ENCODE peak calls at places on chromosomes 13 and 19, in seven cellular contexts. M is thoracic aorta, K is stomach, G is lower lobe of right lung, P is neural progenitor cell, X is heart right ventricle, E is prostate gland. F is an unnamed sample. For H3K4me1, the result is how much of the 10 kb centered on the place peaks cover.

GRCh38 chr19:18708452-18709231 is 25.2 kb downstream of the CRTC1 start:
- DNase-seq in M (no peak), K (peak), G (no peak), P (no peak), X (no peak), E (no peak), F (no peak)

GRCh38 chr13:111393221-111393790 is 72.9 kb downstream of the TEX29 start:
- DNase-seq in M (no peak), K (peak), G (no peak), P (no peak), X (no peak), E (no peak), F (no peak)

GRCh38 chr13:84870190-84870589 is 929.0 kb downstream of the SLITRK6 start:
- DNase-seq in M (no peak), K (no peak), G (no peak), P (no peak), X (no peak), E (no peak), F (no peak)

GRCh38 chr19:40519352-40520322 is 52.8 kb downstream of the SPTBN4 start:
- DNase-seq in M (no peak), K (peak), G (no peak), P (peak), X (peak), E (no peak), F (peak)

GRCh38 chr19:30236006-30236405 is 136.2 kb upstream of the ZNF536 start:
- DNase-seq in M (no peak), K (no peak), G (no peak), P (peak), X (no peak), E (no peak), F (no peak)

GRCh38 chr13:43981091-43981490 is 101.4 kb downstream of the LACC1 start:
- DNase-seq in M (no peak), K (no peak), G (no peak), P (peak), X (no peak), E (no peak), F (no peak)

GRCh38 chr13:97125810-97126738 is 96.1 kb upstream of the MBNL2 start:
- DNase-seq in M (no peak), K (no peak), G (no peak), P (no peak), X (no peak), E (no peak), F (peak)

GRCh38 chr13:41384749-41385503 is 72.4 kb upstream of the RGCC start:
- DNase-seq in M (no peak), K (no peak), G (no peak), P (no peak), X (no peak), E (no peak), F (no peak)

GRCh38 chr13:111503905-111504695 is 183.7 kb downstream of the TEX29 start:
- DNase-seq in M (no peak), K (peak), G (no peak), P (no peak), X (no peak), E (no peak), F (no peak)

GRCh38 chr19:47357788-47358680 is 8.9 kb downstream of the DHX34 start:
- DNase-seq in M (no peak), K (no peak), G (no peak), P (peak), X (no peak), E (no peak), F (no peak)

GRCh38 chr13:80339578-80339840 is 1.4 kb downstream of the SPRY2 start:
- DNase-seq in M (no peak), K (no peak), G (no peak), P (peak), X (no peak), E (peak), F (no peak)

GRCh38 chr19:46068345-46069258 is 27.8 kb upstream of the IGFL4 start:
- DNase-seq in M (no peak), K (no peak), G (no peak), P (no peak), X (no peak), E (no peak), F (no peak)

GRCh38 chr13:48078251-48078656 is 16.6 kb downstream of the MED4 start:
- DNase-seq in M (no peak), K (no peak), G (no peak), P (no peak), X (no peak), E (no peak), F (no peak)

GRCh38 chr13:63190742-63191141 is 1775.1 kb upstream of the PCDH20 start:
- DNase-seq in M (no peak), K (no peak), G (no peak), P (no peak), X (no peak), E (no peak), F (no peak)

GRCh38 chr13:112767506-112768471 is 78.0 kb downstream of the ATP11A start:
- DNase-seq in M (no peak), K (no peak), G (peak), P (no peak), X (peak), E (no peak), F (peak)

GRCh38 chr19:1859319-1859718 is 4.1 kb downstream of the KLF16 start:
- DNase-seq in M (no peak), K (no peak), G (no peak), P (peak), X (no peak), E (no peak), F (peak)

GRCh38 chr13:70623260-70623659 is 515.0 kb upstream of the KLHL1 start:
- DNase-seq in M (no peak), K (no peak), G (no peak), P (peak), X (no peak), E (no peak), F (no peak)

GRCh38 chr13:106498571-106498970 is 36.9 kb downstream of the EFNB2 start:
- DNase-seq in M (no peak), K (no peak), G (no peak), P (no peak), X (no peak), E (no peak), F (no peak)

GRCh38 chr19:5882421-5882968 is 12.2 kb upstream of the FUT5 start:
- DNase-seq in M (no peak), K (no peak), G (no peak), P (no peak), X (no peak), E (no peak), F (no peak)

GRCh38 chr19:5880196-5880595 is 9.9 kb upstream of the FUT5 start:
- DNase-seq in M (no peak), K (no peak), G (no peak), P (no peak), X (no peak), E (no peak), F (no peak)

GRCh38 chr19:5881543-5882299 is 11.4 kb upstream of the FUT5 start:
- DNase-seq in M (no peak), K (no peak), G (no peak), P (no peak), X (no peak), E (no peak), F (no peak)

GRCh38 chr19:5877869-5878268 is 7.5 kb upstream of the FUT5 start:
- DNase-seq in M (no peak), K (no peak), G (no peak), P (peak), X (no peak), E (no peak), F (no peak)

DNA sequence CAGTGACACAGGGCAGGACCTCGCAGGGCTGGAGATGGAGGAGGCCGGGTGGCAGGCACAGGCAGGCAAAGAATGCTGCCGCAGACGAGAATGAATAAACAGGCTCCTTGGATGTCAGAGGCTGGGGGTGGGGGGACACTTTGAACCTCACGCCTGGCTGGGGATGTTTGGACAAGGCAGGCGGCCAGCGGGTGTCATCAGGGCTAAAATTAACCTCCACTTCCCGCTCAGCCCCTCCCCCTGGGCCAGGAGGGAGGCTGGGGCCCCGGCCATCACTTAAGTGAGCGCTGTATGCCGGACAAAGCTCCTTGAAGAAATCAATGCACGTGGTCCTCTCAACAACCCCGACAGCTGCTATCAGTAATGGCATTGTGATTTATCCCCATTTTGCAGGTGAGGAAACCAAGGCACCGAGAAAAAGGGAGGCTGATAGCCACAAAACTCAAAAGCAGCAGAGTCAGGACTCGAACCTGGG is 10.3 kb upstream of the FUT5 start:
- DNase-seq in M (no peak), K (no peak), G (no peak), P (no peak), X (peak), E (peak), F (no peak)
- H3K4me1 ChIP-seq in M (under half), K (under half), G (under half), P (under half), X (under half), E (under half), F (under half)

GRCh38 chr13:32254916-32255743 is 60.0 kb downstream of the ZAR1L start:
- DNase-seq in M (no peak), K (no peak), G (no peak), P (no peak), X (no peak), E (no peak), F (no peak)
- H3K4me3 ChIP-seq in M (peak), K (peak), G (peak), P (no peak), X (peak), E (peak), F (peak)

GRCh38 chr13:110073982-110074381 is 233.0 kb downstream of the COL4A1 start:
- DNase-seq in M (no peak), K (no peak), G (no peak), P (peak), X (no peak), E (no peak), F (no peak)
- TF ChIP-seq CTCF in M (no peak), K (no peak), G (no peak), P (peak), X (no peak), E (no peak), F (no peak)

GRCh38 chr19:49430678-49431329 is 5.6 kb downstream of the GFY start:
- DNase-seq in M (no peak), K (no peak), G (no peak), P (peak), X (no peak), E (no peak), F (no peak)

GRCh38 chr19:49432141-49433073 is 7.2 kb downstream of the GFY start:
- DNase-seq in M (no peak), K (no peak), G (no peak), P (peak), X (no peak), E (no peak), F (no peak)

GRCh38 chr19:49430172-49430677 is 5.0 kb downstream of the GFY start:
- DNase-seq in M (no peak), K (no peak), G (no peak), P (no peak), X (no peak), E (no peak), F (no peak)

GRCh38 chr19:49433240-49433901 is 8.0 kb downstream of the SLC17A7 start:
- DNase-seq in M (no peak), K (no peak), G (no peak), P (no peak), X (no peak), E (no peak), F (no peak)

DNA sequence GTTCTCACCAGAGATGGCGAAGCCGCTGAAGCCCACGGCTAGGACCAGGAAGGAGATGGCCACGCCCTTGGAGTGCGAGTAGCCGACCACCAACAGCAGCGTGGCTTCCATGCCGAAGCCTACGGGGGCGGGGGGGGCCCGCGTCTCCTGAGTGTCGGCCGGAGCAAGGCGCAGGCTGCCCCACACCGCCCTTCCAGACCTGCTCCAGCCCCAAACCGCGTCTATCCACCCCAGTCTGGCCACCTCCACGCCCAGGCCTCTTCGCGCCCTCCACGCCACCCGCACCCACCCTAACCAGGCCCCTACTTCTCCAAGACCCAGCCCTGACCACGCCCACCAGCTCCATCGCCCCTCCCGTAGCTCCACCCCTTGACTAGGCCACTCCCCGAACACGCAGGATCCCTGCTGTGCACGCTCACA is 6.2 kb downstream of the GFY start:
- DNase-seq in M (no peak), K (no peak), G (no peak), P (no peak), X (no peak), E (no peak), F (no peak)
- H3K4me1 ChIP-seq in M (under half), K (under half), G (under half), P (under half), X (under half), E (under half), F (under half)

GRCh38 chr13:21015284-21015683 is 46.1 kb downstream of the LATS2 start:
- DNase-seq in M (no peak), K (no peak), G (no peak), P (no peak), X (no peak), E (no peak), F (no peak)
- H3K4me3 ChIP-seq in M (no peak), K (no peak), G (no peak), P (no peak), X (no peak), E (no peak), F (no peak)

DNA sequence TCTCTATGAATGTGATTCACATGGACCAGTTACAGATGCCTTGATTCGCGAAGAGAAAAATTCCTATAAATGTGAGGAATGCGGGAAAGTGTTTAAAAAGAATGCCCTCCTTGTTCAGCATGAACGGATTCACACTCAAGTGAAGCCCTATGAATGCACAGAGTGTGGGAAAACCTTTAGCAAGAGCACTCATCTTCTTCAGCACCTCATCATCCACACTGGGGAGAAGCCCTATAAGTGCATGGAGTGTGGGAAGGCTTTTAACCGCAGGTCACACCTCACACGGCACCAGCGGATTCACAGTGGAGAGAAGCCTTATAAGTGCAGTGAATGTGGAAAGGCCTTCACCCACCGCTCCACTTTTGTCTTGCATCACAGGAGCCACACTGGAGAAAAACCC is 7.7 kb downstream of the ZNF543 start:
- DNase-seq in M (no peak), K (no peak), G (no peak), P (no peak), X (no peak), E (no peak), F (no peak)
- TF ChIP-seq CTCF in M (no peak), K (no peak), G (no peak), P (no peak), X (no peak), E (no peak), F (no peak)

GRCh38 chr19:38682195-38682867 is 34.9 kb downstream of the ACTN4 start:
- DNase-seq in M (no peak), K (no peak), G (no peak), P (no peak), X (no peak), E (no peak), F (no peak)
- H3K4me1 ChIP-seq in M (half or more), K (half or more), G (half or more), P (under half), X (half or more), E (under half), F (half or more)

DNA sequence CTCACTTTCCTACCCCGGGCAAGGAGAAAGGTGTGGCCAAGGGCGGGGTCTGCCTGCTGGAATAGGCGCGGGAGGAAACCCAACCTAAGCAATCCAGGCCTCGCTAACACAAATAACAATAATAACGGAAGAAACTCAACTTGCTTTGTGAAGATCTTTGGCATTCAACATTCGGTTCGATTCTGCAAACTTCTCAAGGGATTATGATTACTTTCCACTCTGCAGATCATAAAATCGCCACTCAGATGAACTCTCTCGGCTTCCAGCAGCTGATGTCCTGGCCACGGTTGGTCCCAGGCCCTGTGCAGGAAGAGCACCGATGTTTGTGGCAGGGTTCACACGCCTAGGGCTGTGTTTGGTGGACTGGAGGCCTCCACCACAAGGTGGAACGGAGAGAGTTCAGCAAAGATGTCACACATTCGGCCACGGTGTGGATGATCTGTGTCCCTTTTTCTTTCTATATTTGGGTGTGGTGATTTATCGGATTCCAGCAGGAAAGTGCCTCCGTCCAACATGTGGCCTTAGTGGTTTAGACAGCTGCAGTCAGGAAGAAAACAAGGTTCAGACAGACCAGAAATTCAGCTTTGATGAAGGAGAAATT is 420 bp upstream of the SHISA2 start:
- DNase-seq in M (no peak), K (no peak), G (no peak), P (peak), X (no peak), E (no peak), F (no peak)
- H3K4me3 ChIP-seq in M (peak), K (peak), G (peak), P (peak), X (peak), E (peak), F (peak)

DNA sequence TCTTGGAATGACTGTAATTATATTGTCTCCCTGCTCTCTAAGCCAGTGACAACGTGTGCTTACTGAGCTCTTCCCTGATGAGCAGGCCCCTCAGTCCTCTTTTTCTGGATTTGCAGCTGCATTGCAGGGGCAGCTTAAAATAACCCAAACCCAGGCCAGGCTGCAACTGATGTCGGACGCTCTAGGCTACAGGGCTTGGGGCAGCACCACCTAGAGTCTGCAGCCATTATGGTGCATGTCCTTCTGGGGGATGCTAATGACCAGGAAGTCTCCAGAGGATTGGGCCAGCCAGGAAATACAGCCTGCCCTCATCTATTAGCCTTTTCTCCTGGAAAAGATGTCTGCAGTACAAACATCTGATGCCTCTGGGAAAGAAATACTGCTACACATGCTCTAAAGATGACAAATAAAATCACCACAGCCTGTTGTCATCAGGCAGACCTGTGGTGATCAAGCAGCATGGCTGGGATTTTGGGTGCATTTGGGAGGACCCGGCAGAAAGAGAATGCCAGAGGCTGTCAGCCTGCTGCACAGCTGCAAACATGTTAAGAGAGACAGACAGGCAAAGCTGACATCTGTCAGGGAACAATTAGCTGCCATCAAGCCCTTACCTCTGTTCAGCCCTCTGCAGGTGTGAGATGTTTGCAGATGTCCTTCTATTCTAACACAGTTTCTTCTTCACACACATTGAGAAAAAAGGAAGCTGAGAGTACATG is 51.8 kb downstream of the CCDC70 start:
- DNase-seq in M (no peak), K (no peak), G (no peak), P (peak), X (no peak), E (no peak), F (no peak)
- TF ChIP-seq CTCF in M (no peak), K (no peak), G (no peak), P (peak), X (no peak), E (no peak), F (no peak)